ENCODE peak calls at places on chromosomes 7 and 10, in nine cellular contexts. One of them, this sample, is unnamed. For H3K4me1, the result is how much of the 10 kb centered on the place peaks cover.

GRCh38 chr10:24920907-24921881 is 31.2 kb downstream of the PRTFDC1 start:
- DNase-seq in neuronal stem cell: no peak
- DNase-seq in Karpas-422: no peak
- DNase-seq in H1: no peak
- DNase-seq in cardiac muscle cell: no peak
- DNase-seq in psoas muscle: no peak
- DNase-seq in vagina: no peak
- DNase-seq in mesenchymal stem cell: peak
- DNase-seq in GM23338: peak
- DNase-seq in this sample: peak

GRCh38 chr7:404782-405488 is 114.7 kb downstream of the PDGFA start:
- DNase-seq in neuronal stem cell: no peak
- DNase-seq in Karpas-422: no peak
- DNase-seq in H1: no peak
- DNase-seq in cardiac muscle cell: no peak
- DNase-seq in psoas muscle: peak
- DNase-seq in vagina: no peak
- DNase-seq in mesenchymal stem cell: no peak
- DNase-seq in GM23338: no peak
- DNase-seq in this sample: no peak

GRCh38 chr10:13382759-13383753 is 35.0 kb upstream of the SEPHS1 start:
- DNase-seq in neuronal stem cell: no peak
- DNase-seq in Karpas-422: no peak
- DNase-seq in H1: no peak
- DNase-seq in cardiac muscle cell: no peak
- DNase-seq in psoas muscle: no peak
- DNase-seq in vagina: no peak
- DNase-seq in mesenchymal stem cell: no peak
- DNase-seq in GM23338: peak
- DNase-seq in this sample: no peak

GRCh38 chr10:48384699-48384982 is 78.2 kb downstream of the MAPK8 start:
- DNase-seq in neuronal stem cell: no peak
- DNase-seq in Karpas-422: no peak
- DNase-seq in H1: no peak
- DNase-seq in cardiac muscle cell: no peak
- DNase-seq in psoas muscle: no peak
- DNase-seq in vagina: no peak
- DNase-seq in mesenchymal stem cell: peak
- DNase-seq in GM23338: no peak
- DNase-seq in this sample: no peak

GRCh38 chr7:322111-322671 is 32.2 kb downstream of the FOXL3 start:
- DNase-seq in neuronal stem cell: peak
- DNase-seq in Karpas-422: peak
- DNase-seq in H1: peak
- DNase-seq in cardiac muscle cell: peak
- DNase-seq in psoas muscle: peak
- DNase-seq in vagina: no peak
- DNase-seq in mesenchymal stem cell: peak
- DNase-seq in GM23338: peak
- DNase-seq in this sample: peak

GRCh38 chr10:61987951-61988379 is 86.5 kb downstream of the ARID5B start:
- DNase-seq in neuronal stem cell: no peak
- DNase-seq in Karpas-422: no peak
- DNase-seq in H1: no peak
- DNase-seq in cardiac muscle cell: no peak
- DNase-seq in psoas muscle: no peak
- DNase-seq in vagina: no peak
- DNase-seq in mesenchymal stem cell: peak
- DNase-seq in GM23338: no peak
- DNase-seq in this sample: no peak

GRCh38 chr7:124818807-124819206 is 53.2 kb upstream of the GPR37 start:
- DNase-seq in neuronal stem cell: no peak
- DNase-seq in Karpas-422: no peak
- DNase-seq in H1: no peak
- DNase-seq in cardiac muscle cell: no peak
- DNase-seq in psoas muscle: no peak
- DNase-seq in vagina: no peak
- DNase-seq in mesenchymal stem cell: no peak
- DNase-seq in GM23338: no peak
- DNase-seq in this sample: no peak

GRCh38 chr7:46687203-46687602 is 766.1 kb upstream of the IGFBP3 start:
- DNase-seq in neuronal stem cell: no peak
- DNase-seq in Karpas-422: no peak
- DNase-seq in H1: no peak
- DNase-seq in cardiac muscle cell: no peak
- DNase-seq in psoas muscle: no peak
- DNase-seq in vagina: no peak
- DNase-seq in mesenchymal stem cell: no peak
- DNase-seq in GM23338: no peak
- DNase-seq in this sample: no peak

GRCh38 chr10:30527623-30528426 is 93.8 kb downstream of the MAP3K8 start:
- DNase-seq in neuronal stem cell: no peak
- DNase-seq in Karpas-422: no peak
- DNase-seq in H1: no peak
- DNase-seq in cardiac muscle cell: no peak
- DNase-seq in psoas muscle: no peak
- DNase-seq in vagina: no peak
- DNase-seq in mesenchymal stem cell: no peak
- DNase-seq in GM23338: no peak
- DNase-seq in this sample: no peak

GRCh38 chr10:30534465-30535144 is 94.9 kb downstream of the LYZL2 start:
- DNase-seq in neuronal stem cell: peak
- DNase-seq in Karpas-422: peak
- DNase-seq in H1: no peak
- DNase-seq in cardiac muscle cell: peak
- DNase-seq in psoas muscle: peak
- DNase-seq in vagina: no peak
- DNase-seq in mesenchymal stem cell: peak
- DNase-seq in GM23338: peak
- DNase-seq in this sample: peak

GRCh38 chr10:30528427-30528782 is 94.4 kb downstream of the MAP3K8 start:
- DNase-seq in neuronal stem cell: no peak
- DNase-seq in Karpas-422: no peak
- DNase-seq in H1: no peak
- DNase-seq in cardiac muscle cell: no peak
- DNase-seq in psoas muscle: no peak
- DNase-seq in vagina: no peak
- DNase-seq in mesenchymal stem cell: no peak
- DNase-seq in GM23338: no peak
- DNase-seq in this sample: no peak

GRCh38 chr10:30531751-30532530 is 97.6 kb downstream of the LYZL2 start:
- DNase-seq in neuronal stem cell: no peak
- DNase-seq in Karpas-422: peak
- DNase-seq in H1: no peak
- DNase-seq in cardiac muscle cell: no peak
- DNase-seq in psoas muscle: no peak
- DNase-seq in vagina: no peak
- DNase-seq in mesenchymal stem cell: no peak
- DNase-seq in GM23338: no peak
- DNase-seq in this sample: no peak

DNA sequence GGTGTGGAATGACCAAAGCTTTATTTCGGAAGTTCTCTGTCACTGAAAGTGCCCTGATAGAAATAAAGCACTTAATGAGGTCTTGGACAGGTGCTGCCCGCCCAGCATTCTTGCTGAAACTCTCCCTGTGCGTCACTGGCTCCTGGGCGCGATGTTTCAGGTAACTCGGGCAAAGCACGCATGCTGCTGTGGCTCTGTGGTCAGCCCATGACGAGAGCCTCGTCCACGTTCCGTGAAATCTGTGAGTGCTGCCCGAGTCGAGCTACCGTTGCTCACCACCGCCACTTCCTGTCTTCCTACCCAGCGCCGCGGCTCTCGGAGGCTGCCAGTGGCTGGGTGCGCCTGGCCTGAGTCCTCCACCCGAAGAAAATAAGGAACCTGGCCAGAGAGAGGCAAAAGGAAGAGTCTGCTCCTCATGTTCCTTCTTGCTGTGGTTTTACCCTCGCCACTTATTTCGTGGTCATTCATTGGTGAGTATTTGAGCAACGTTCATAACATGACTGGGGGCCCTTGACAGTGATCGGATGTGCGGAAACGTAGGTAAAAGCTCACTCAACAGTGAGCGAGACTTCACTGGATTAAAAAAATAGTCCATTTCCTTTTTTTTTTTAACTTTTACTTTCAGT is 95.5 kb downstream of the MAP3K8 start:
- DNase-seq in neuronal stem cell: no peak
- DNase-seq in Karpas-422: peak
- DNase-seq in H1: no peak
- DNase-seq in cardiac muscle cell: no peak
- DNase-seq in psoas muscle: peak
- DNase-seq in vagina: no peak
- DNase-seq in mesenchymal stem cell: no peak
- DNase-seq in GM23338: peak
- DNase-seq in this sample: peak
- H3K4me3 ChIP-seq in neuronal stem cell: no peak
- H3K4me3 ChIP-seq in Karpas-422: peak
- H3K4me3 ChIP-seq in H1: no peak
- H3K4me3 ChIP-seq in cardiac muscle cell: no peak
- H3K4me3 ChIP-seq in psoas muscle: no peak
- H3K4me3 ChIP-seq in vagina: no peak
- H3K4me3 ChIP-seq in mesenchymal stem cell: no peak
- H3K4me3 ChIP-seq in GM23338: no peak
- H3K4me3 ChIP-seq in this sample: no peak

GRCh38 chr7:36280840-36281812 is 108.5 kb upstream of the ANLN start:
- DNase-seq in neuronal stem cell: no peak
- DNase-seq in Karpas-422: peak
- DNase-seq in H1: no peak
- DNase-seq in cardiac muscle cell: peak
- DNase-seq in psoas muscle: peak
- DNase-seq in vagina: no peak
- DNase-seq in mesenchymal stem cell: peak
- DNase-seq in GM23338: peak
- DNase-seq in this sample: peak
- H3K4me1 ChIP-seq in neuronal stem cell: under half
- H3K4me1 ChIP-seq in Karpas-422: half or more
- H3K4me1 ChIP-seq in H1: under half
- H3K4me1 ChIP-seq in cardiac muscle cell: under half
- H3K4me1 ChIP-seq in psoas muscle: half or more
- H3K4me1 ChIP-seq in vagina: half or more
- H3K4me1 ChIP-seq in mesenchymal stem cell: under half
- H3K4me1 ChIP-seq in GM23338: half or more
- H3K4me1 ChIP-seq in this sample: under half

GRCh38 chr10:125006921-125007391 is 65.0 kb downstream of the ZRANB1 start:
- DNase-seq in neuronal stem cell: no peak
- DNase-seq in Karpas-422: no peak
- DNase-seq in H1: no peak
- DNase-seq in cardiac muscle cell: no peak
- DNase-seq in psoas muscle: peak
- DNase-seq in vagina: no peak
- DNase-seq in mesenchymal stem cell: no peak
- DNase-seq in GM23338: no peak
- DNase-seq in this sample: no peak
- H3K27ac ChIP-seq in neuronal stem cell: no peak
- H3K27ac ChIP-seq in Karpas-422: no peak
- H3K27ac ChIP-seq in H1: no peak
- H3K27ac ChIP-seq in cardiac muscle cell: peak
- H3K27ac ChIP-seq in psoas muscle: peak
- H3K27ac ChIP-seq in vagina: peak
- H3K27ac ChIP-seq in mesenchymal stem cell: no peak
- H3K27ac ChIP-seq in GM23338: peak
- H3K27ac ChIP-seq in this sample: no peak

GRCh38 chr7:44488955-44489354 is 1.5 kb downstream of the NUDCD3 start:
- DNase-seq in neuronal stem cell: no peak
- DNase-seq in Karpas-422: no peak
- DNase-seq in H1: no peak
- DNase-seq in cardiac muscle cell: no peak
- DNase-seq in psoas muscle: no peak
- DNase-seq in vagina: no peak
- DNase-seq in mesenchymal stem cell: no peak
- DNase-seq in GM23338: no peak
- DNase-seq in this sample: no peak
- H3K4me3 ChIP-seq in neuronal stem cell: peak
- H3K4me3 ChIP-seq in Karpas-422: peak
- H3K4me3 ChIP-seq in H1: peak
- H3K4me3 ChIP-seq in cardiac muscle cell: peak
- H3K4me3 ChIP-seq in psoas muscle: peak
- H3K4me3 ChIP-seq in vagina: peak
- H3K4me3 ChIP-seq in mesenchymal stem cell: no peak
- H3K4me3 ChIP-seq in GM23338: peak
- H3K4me3 ChIP-seq in this sample: peak

DNA sequence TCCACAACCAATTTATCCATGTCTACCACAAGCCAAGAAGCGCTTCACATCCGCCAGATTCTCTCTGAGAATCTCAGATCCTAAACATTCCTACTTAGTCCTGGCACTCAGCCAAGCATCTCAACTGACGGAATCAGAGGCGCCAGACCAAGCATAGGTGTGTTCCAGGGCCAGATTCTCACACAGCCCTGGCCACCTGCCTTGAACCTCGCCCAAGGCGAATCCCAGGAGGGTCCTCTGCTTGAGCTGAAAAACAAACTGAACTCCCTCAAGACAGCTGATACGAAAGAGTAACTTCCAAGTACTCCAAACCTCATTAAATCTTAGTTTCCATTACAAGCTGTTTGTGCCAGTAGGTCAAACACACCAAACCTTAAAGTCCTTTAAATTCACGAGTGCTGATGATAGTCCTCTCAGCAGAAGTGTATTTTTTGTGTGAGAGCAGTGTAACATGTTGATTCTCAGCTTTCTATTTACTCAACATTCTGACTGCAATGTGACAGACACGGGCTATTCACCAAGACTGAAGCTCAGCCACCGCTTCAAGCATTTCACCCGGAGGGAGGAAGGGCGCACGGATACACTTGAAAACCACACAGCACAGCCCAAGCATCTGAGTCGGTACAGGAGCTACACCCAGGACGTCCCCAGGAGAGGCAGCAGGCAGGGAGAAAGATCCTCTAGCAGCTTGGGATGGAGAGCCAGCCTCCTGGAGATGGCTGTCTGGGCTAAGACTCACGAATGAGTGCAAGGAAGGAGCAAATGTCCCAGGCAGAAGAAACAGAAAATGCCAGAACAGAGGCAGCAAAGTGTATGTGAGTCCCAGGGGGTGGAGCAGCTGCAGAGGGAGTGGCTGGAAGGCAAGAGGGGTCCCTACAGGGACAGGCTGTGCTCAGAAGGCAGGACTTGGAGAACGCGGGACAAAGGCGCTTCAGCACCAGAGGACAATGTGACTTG is 6.0 kb downstream of the PARD3 start:
- DNase-seq in neuronal stem cell: peak
- DNase-seq in Karpas-422: no peak
- DNase-seq in H1: no peak
- DNase-seq in cardiac muscle cell: peak
- DNase-seq in psoas muscle: peak
- DNase-seq in vagina: no peak
- DNase-seq in mesenchymal stem cell: peak
- DNase-seq in GM23338: peak
- DNase-seq in this sample: no peak
- H3K4me1 ChIP-seq in neuronal stem cell: under half
- H3K4me1 ChIP-seq in Karpas-422: under half
- H3K4me1 ChIP-seq in H1: under half
- H3K4me1 ChIP-seq in cardiac muscle cell: under half
- H3K4me1 ChIP-seq in psoas muscle: half or more
- H3K4me1 ChIP-seq in vagina: half or more
- H3K4me1 ChIP-seq in mesenchymal stem cell: under half
- H3K4me1 ChIP-seq in GM23338: half or more
- H3K4me1 ChIP-seq in this sample: under half